ENCODE peak calls at places on chromosomes 12 and 14, in eight cellular contexts. C, F, D, E, Z, S, Q and I are unnamed samples.

GRCh38 chr14:95431199-95432145 is 85.0 kb downstream of the SYNE3 start:
- DNase-seq in F (peak; percentile 19), S (no peak), E (peak; percentile 37), D (peak; percentile 49), C (no peak), Q (no peak), Z (peak; percentile 29), I (no peak)

GRCh38 chr14:72318648-72319047 is 386.4 kb downstream of the RGS6 start:
- DNase-seq in Z (peak; percentile 11), Q (no peak), E (peak; percentile 39), D (no peak), S (no peak), F (no peak), C (no peak), I (no peak)

GRCh38 chr12:2624543-2625266 is 170.1 kb upstream of the FKBP4 start:
- DNase-seq in S (no peak), Z (peak; percentile 49), D (peak; percentile 60), E (peak; percentile 40), F (peak; percentile 20), Q (no peak), C (no peak), I (no peak)

GRCh38 chr12:112314981-112315380 is 67.2 kb downstream of the HECTD4 start:
- DNase-seq in C (no peak), S (no peak), D (no peak), E (no peak), F (no peak), Q (no peak), Z (no peak), I (no peak)

GRCh38 chr12:131092911-131093901 is 139.5 kb downstream of the ADGRD1 start:
- DNase-seq in S (no peak), C (no peak), E (peak; percentile 56), D (no peak), Z (no peak), F (no peak), Q (no peak), I (no peak)

GRCh38 chr12:106179086-106179485 is 40.3 kb upstream of the NUAK1 start:
- DNase-seq in E (no peak), Q (no peak), S (peak; percentile 65), F (no peak), D (peak; percentile 27), C (peak; percentile 74), Z (no peak), I (no peak)

GRCh38 chr14:68584786-68585185 is 208.1 kb downstream of the ZFP36L1 start:
- DNase-seq in E (no peak), C (no peak), Z (no peak), S (no peak), Q (no peak), F (no peak), D (no peak), I (no peak)

GRCh38 chr14:68526420-68527105 is 266.3 kb downstream of the ZFP36L1 start:
- DNase-seq in F (no peak), C (no peak), D (no peak), E (peak; percentile 69), Z (no peak), S (no peak), Q (no peak), I (no peak)

GRCh38 chr12:8852119-8852518 is 29.7 kb downstream of the A2ML1 start:
- DNase-seq in S (no peak), D (no peak), C (no peak), E (no peak), Z (no peak), F (no peak), Q (no peak), I (no peak)

GRCh38 chr12:6333029-6333428 is 8.8 kb downstream of the TNFRSF1A start:
- DNase-seq in D (no peak), Q (no peak), F (no peak), C (no peak), S (no peak), E (no peak), Z (no peak), I (no peak)

GRCh38 chr12:263574-263973 is 938 bp upstream of the SLC6A13 start:
- DNase-seq in E (peak; percentile 53), D (no peak), S (no peak), F (no peak), Z (no peak), Q (no peak), C (no peak), I (no peak)

GRCh38 chr14:69291396-69291795 is 31.4 kb downstream of the GALNT16 start:
- DNase-seq in Q (no peak), D (no peak), C (no peak), F (no peak), E (no peak), S (no peak), Z (no peak), I (no peak)

GRCh38 chr14:28294834-28295440 is 471.6 kb upstream of the FOXG1 start:
- DNase-seq in C (peak; percentile 17), S (no peak), D (peak; percentile 47), E (peak; percentile 65), Z (peak; percentile 80), Q (no peak), F (no peak), I (peak; percentile 42)

GRCh38 chr12:21453312-21453852 is 15.9 kb downstream of the PYROXD1 start:
- DNase-seq in Z (no peak), D (no peak), C (no peak), Q (no peak), S (no peak), E (no peak), F (no peak), I (no peak)